ENCODE peak calls at places on chromosomes 13 and 19, in eight cellular contexts. M is head of caudate nucleus; I is HTR-8/SVneo; O is activated naive CD8-positive, alpha-beta T cell treated with anti-CD3 and anti-CD28 coated beads, Interleukin-2, amount 50 U/mL, for 24 hours; J is glutamatergic neuron; P is cardiac muscle cell; X is RPMI7951; F is endothelial cell. S is an unnamed sample.

GRCh38 chr19:44607049-44607448 is 6.3 kb upstream of the IGSF23 start:
- DNase-seq in M (no peak), I (no peak), O (no peak), J (no peak), P (no peak), X (peak; percentile 51), F (no peak), S (no peak)

GRCh38 chr13:67377919-67378318 is 147.8 kb upstream of the PCDH9 start:
- DNase-seq in M (no peak), I (no peak), O (no peak), J (no peak), P (no peak), X (no peak), F (no peak), S (no peak)

GRCh38 chr13:60604058-60604457 is 207.0 kb downstream of the TDRD3 start:
- DNase-seq in M (no peak), I (no peak), O (no peak), J (no peak), P (no peak), X (no peak), F (no peak), S (no peak)

GRCh38 chr19:36604656-36605100 is 435 bp upstream of the ZNF382 start:
- DNase-seq in M (peak; percentile 78), I (peak; percentile 48), O (peak; percentile 86), J (peak; percentile 76), P (peak; percentile 70), X (peak; percentile 51), F (peak; percentile 32), S (peak; percentile 43)

GRCh38 chr13:102854675-102855074 is 8.8 kb downstream of the ERCC5 start:
- DNase-seq in M (no peak), I (no peak), O (no peak), J (no peak), P (no peak), X (no peak), F (no peak), S (no peak)

GRCh38 chr13:107531816-107532215 is 683.5 kb downstream of the LIG4 start:
- DNase-seq in M (no peak), I (no peak), O (no peak), J (no peak), P (no peak), X (no peak), F (no peak), S (no peak)

GRCh38 chr13:72259528-72259927 is 392.5 kb upstream of the DACH1 start:
- DNase-seq in M (no peak), I (no peak), O (no peak), J (no peak), P (no peak), X (no peak), F (no peak), S (no peak)

GRCh38 chr13:24050292-24050711 is 110.2 kb upstream of the SPATA13 start:
- DNase-seq in M (peak; percentile 76), I (no peak), O (no peak), J (no peak), P (no peak), X (peak; percentile 52), F (no peak), S (no peak)

GRCh38 chr19:5356918-5357317 is 16.3 kb upstream of the PTPRS start:
- DNase-seq in M (no peak), I (no peak), O (no peak), J (no peak), P (no peak), X (peak; percentile 45), F (no peak), S (no peak)

GRCh38 chr13:77966671-77967070 is 48.0 kb upstream of the EDNRB start:
- DNase-seq in M (no peak), I (no peak), O (no peak), J (no peak), P (no peak), X (no peak), F (no peak), S (no peak)

GRCh38 chr19:4075373-4075772 is 8.7 kb upstream of the ZBTB7A start:
- DNase-seq in M (no peak), I (no peak), O (peak; percentile 58), J (no peak), P (no peak), X (peak; percentile 25), F (no peak), S (no peak)

GRCh38 chr13:73849292-73849691 is 284.9 kb downstream of the KLF12 start:
- DNase-seq in M (no peak), I (peak; percentile 7), O (no peak), J (no peak), P (no peak), X (peak; percentile 46), F (peak; percentile 35), S (no peak)

GRCh38 chr19:17103177-17103576 is 27.6 kb downstream of the MYO9B start:
- DNase-seq in M (no peak), I (no peak), O (peak; percentile 33), J (peak; percentile 60), P (no peak), X (peak; percentile 51), F (peak; percentile 25), S (no peak)

GRCh38 chr13:99280166-99280565 is 22.0 kb upstream of the GPR18 start:
- DNase-seq in M (peak; percentile 34), I (no peak), O (no peak), J (no peak), P (no peak), X (peak; percentile 79), F (no peak), S (no peak)

S was measured in progenitor cell of endocrine pancreas.